ENCODE peak calls at places on chromosomes 11 and 22, in ten cellular contexts. W is frontal cortex; Y is natural killer cell treated with Interleukin-12 subunit alpha and Interleukin-12 subunit beta and Interleukin-15 and Interleukin-18, amount 100 ng/mL, for 72 hours; S is GF-D8; M is ELR; D is cardiac fibroblast; I is pancreas; A is AG10803; V is skeletal muscle cell; Z is neural progenitor cell. B is an unnamed sample.

GRCh38 chr11:9704620-9705019 is 40.7 kb downstream of the SWAP70 start:
- DNase-seq in W (no peak), Y (no peak), S (no peak), M (no peak), D (no peak), I (no peak), A (no peak), V (no peak), Z (no peak), B (no peak)

GRCh38 chr11:75319035-75319877 is 32.2 kb downstream of the ARRB1 start:
- DNase-seq in W (no peak), Y (no peak), S (no peak), M (no peak), D (no peak), I (peak; percentile 68), A (no peak), V (no peak), Z (no peak), B (peak; percentile 32)

GRCh38 chr11:45106440-45106839 is 40.0 kb upstream of the PRDM11 start:
- DNase-seq in W (no peak), Y (no peak), S (no peak), M (no peak), D (no peak), I (no peak), A (no peak), V (no peak), Z (no peak), B (no peak)

GRCh38 chr22:32144875-32145274 is 14.2 kb downstream of the C22orf42 start:
- DNase-seq in W (no peak), Y (no peak), S (peak; percentile 62), M (no peak), D (no peak), I (no peak), A (no peak), V (no peak), Z (no peak), B (no peak)

GRCh38 chr22:20058989-20059770 is 20.9 kb upstream of the DGCR8 start:
- DNase-seq in W (no peak), Y (no peak), S (no peak), M (no peak), D (no peak), I (no peak), A (no peak), V (no peak), Z (no peak), B (no peak)

GRCh38 chr22:33917744-33918406 is 2.4 kb downstream of the LARGE1 start:
- DNase-seq in W (no peak), Y (no peak), S (no peak), M (no peak), D (peak; percentile 31), I (no peak), A (peak; percentile 32), V (no peak), Z (peak; percentile 64), B (no peak)

GRCh38 chr22:38696606-38697005 is 4.1 kb downstream of the JOSD1 start:
- DNase-seq in W (no peak), Y (no peak), S (no peak), M (peak; percentile 95), D (peak; percentile 94), I (no peak), A (peak; percentile 75), V (no peak), Z (no peak), B (peak; percentile 90)

GRCh38 chr11:38169286-38169685 is 1571.2 kb upstream of the RAG2 start:
- DNase-seq in W (no peak), Y (no peak), S (no peak), M (peak; percentile 55), D (peak; percentile 78), I (no peak), A (no peak), V (peak; percentile 2), Z (no peak), B (peak; percentile 85)

B was measured in HT1080.